ENCODE peak calls at places on chromosome 11, in six cellular contexts. U is heart left ventricle; Q is right atrium auricular region; Z is fibroblast of lung; Y is testis; S is CD8-positive, alpha-beta T cell. X is an unnamed sample. For H3K4me1, the result is how much of the 10 kb centered on the place peaks cover.

GRCh38 chr11:32987851-32988250 is 27.8 kb upstream of the DEPDC7 start:
- DNase-seq in U (no peak), Q (no peak), Z (no peak), Y (no peak), S (no peak), X (no peak)

GRCh38 chr11:83070878-83071640 is 638 bp downstream of the RAB30 start:
- DNase-seq in U (peak), Q (peak), Z (peak), Y (peak), S (peak), X (peak)

GRCh38 chr11:3237119-3237518 is 4.9 kb upstream of the MRGPRE start:
- DNase-seq in U (no peak), Q (no peak), Z (no peak), Y (no peak), S (no peak), X (no peak)

GRCh38 chr11:48107188-48107704 is 109.4 kb upstream of the OR4B1 start:
- DNase-seq in U (no peak), Q (peak), Z (no peak), Y (no peak), S (no peak), X (no peak)

GRCh38 chr11:92070026-92070889 is 154.4 kb upstream of the FAT3 start:
- DNase-seq in U (no peak), Q (no peak), Z (peak), Y (no peak), S (no peak), X (no peak)

GRCh38 chr11:31786996-31787685 is 24.0 kb downstream of the PAX6 start:
- DNase-seq in U (no peak), Q (no peak), Z (no peak), Y (no peak), S (no peak), X (no peak)

GRCh38 chr11:35617687-35618496 is at the start of gene FJX1:
- DNase-seq in U (peak), Q (peak), Z (peak), Y (peak), S (no peak), X (peak)

GRCh38 chr11:47331454-47332302 is 20.8 kb downstream of the MYBPC3 start:
- DNase-seq in U (no peak), Q (no peak), Z (no peak), Y (no peak), S (no peak), X (no peak)

GRCh38 chr11:45078236-45079074 is 68.0 kb upstream of the PRDM11 start:
- DNase-seq in U (no peak), Q (no peak), Z (peak), Y (no peak), S (no peak), X (no peak)

GRCh38 chr11:33161120-33162005 is at the start of gene CSTF3:
- DNase-seq in U (peak), Q (peak), Z (peak), Y (peak), S (peak), X (peak)

GRCh38 chr11:13261600-13262061 is 16.0 kb upstream of the BMAL1 start:
- DNase-seq in U (no peak), Q (no peak), Z (peak), Y (no peak), S (no peak), X (no peak)

GRCh38 chr11:3203221-3204043 is 15.2 kb downstream of the MRGPRG start:
- DNase-seq in U (no peak), Q (no peak), Z (no peak), Y (no peak), S (no peak), X (peak)

GRCh38 chr11:93474122-93474521 is 69.1 kb downstream of the SMCO4 start:
- DNase-seq in U (no peak), Q (no peak), Z (no peak), Y (no peak), S (no peak), X (no peak)

GRCh38 chr11:39236916-39237315 is 2222.5 kb downstream of the LRRC4C start:
- DNase-seq in U (no peak), Q (no peak), Z (no peak), Y (no peak), S (no peak), X (no peak)

GRCh38 chr11:28767574-28767973 is 659.4 kb downstream of the METTL15 start:
- DNase-seq in U (no peak), Q (no peak), Z (no peak), Y (no peak), S (no peak), X (no peak)

GRCh38 chr11:105790841-105791240 is 181.0 kb downstream of the GRIA4 start:
- DNase-seq in U (no peak), Q (no peak), Z (no peak), Y (no peak), S (no peak), X (no peak)

GRCh38 chr11:111331711-111332479 is 33.5 kb downstream of the POU2AF3 start:
- DNase-seq in U (no peak), Q (no peak), Z (peak), Y (no peak), S (no peak), X (no peak)

GRCh38 chr11:114180301-114181055 is 115.7 kb upstream of the NNMT start:
- DNase-seq in U (peak), Q (no peak), Z (peak), Y (peak), S (no peak), X (peak)

GRCh38 chr11:44564653-44565007 is 833 bp upstream of the CD82 start:
- DNase-seq in U (peak), Q (peak), Z (peak), Y (peak), S (no peak), X (peak)

GRCh38 chr11:130606781-130607511 is 158.5 kb downstream of the ADAMTS15 start:
- DNase-seq in U (no peak), Q (peak), Z (peak), Y (peak), S (no peak), X (no peak)

GRCh38 chr11:79510948-79511347 is 70.1 kb upstream of the TENM4 start:
- DNase-seq in U (no peak), Q (no peak), Z (no peak), Y (no peak), S (no peak), X (no peak)

GRCh38 chr11:122202161-122202950 is 86.3 kb upstream of the BLID start:
- DNase-seq in U (no peak), Q (no peak), Z (peak), Y (peak), S (no peak), X (no peak)

GRCh38 chr11:65879622-65880021 is at the start of gene CTSW:
- DNase-seq in U (no peak), Q (no peak), Z (no peak), Y (no peak), S (peak), X (peak)

GRCh38 chr11:74001822-74002286 is 7.0 kb downstream of the UCP3 start:
- DNase-seq in U (no peak), Q (no peak), Z (no peak), Y (no peak), S (no peak), X (no peak)

GRCh38 chr11:122668562-122669090 is 13.1 kb downstream of the UBASH3B start:
- DNase-seq in U (no peak), Q (no peak), Z (peak), Y (no peak), S (no peak), X (no peak)

GRCh38 chr11:67665537-67666302 is 8.7 kb downstream of the ALDH3B2 start:
- DNase-seq in U (no peak), Q (no peak), Z (no peak), Y (peak), S (no peak), X (peak)

GRCh38 chr11:12827929-12828812 is 153.9 kb downstream of the TEAD1 start:
- DNase-seq in U (peak), Q (no peak), Z (peak), Y (peak), S (no peak), X (no peak)

GRCh38 chr11:102546923-102547471 is 16.4 kb upstream of the MMP7 start:
- DNase-seq in U (no peak), Q (no peak), Z (no peak), Y (no peak), S (no peak), X (no peak)

GRCh38 chr11:131638889-131639288 is 268.5 kb downstream of the NTM start:
- DNase-seq in U (no peak), Q (peak), Z (no peak), Y (no peak), S (no peak), X (no peak)

GRCh38 chr11:118789501-118790356 is 1.2 kb downstream of the DDX6 start:
- DNase-seq in U (peak), Q (no peak), Z (peak), Y (no peak), S (peak), X (no peak)

GRCh38 chr11:116641561-116642045 is 131.2 kb downstream of the BUD13 start:
- DNase-seq in U (peak), Q (no peak), Z (no peak), Y (peak), S (no peak), X (no peak)

GRCh38 chr11:124745270-124745834 is 5.6 kb downstream of the NRGN start:
- DNase-seq in U (no peak), Q (no peak), Z (no peak), Y (no peak), S (no peak), X (no peak)

GRCh38 chr11:124748100-124748418 is 4.0 kb downstream of the VSIG2 start:
- DNase-seq in U (no peak), Q (no peak), Z (no peak), Y (no peak), S (no peak), X (no peak)

GRCh38 chr11:124747406-124748099 is 4.5 kb downstream of the VSIG2 start:
- DNase-seq in U (no peak), Q (no peak), Z (no peak), Y (no peak), S (no peak), X (no peak)

GRCh38 chr11:124745835-124746620 is 6.0 kb downstream of the VSIG2 start:
- DNase-seq in U (no peak), Q (no peak), Z (no peak), Y (no peak), S (peak), X (no peak)

DNA sequence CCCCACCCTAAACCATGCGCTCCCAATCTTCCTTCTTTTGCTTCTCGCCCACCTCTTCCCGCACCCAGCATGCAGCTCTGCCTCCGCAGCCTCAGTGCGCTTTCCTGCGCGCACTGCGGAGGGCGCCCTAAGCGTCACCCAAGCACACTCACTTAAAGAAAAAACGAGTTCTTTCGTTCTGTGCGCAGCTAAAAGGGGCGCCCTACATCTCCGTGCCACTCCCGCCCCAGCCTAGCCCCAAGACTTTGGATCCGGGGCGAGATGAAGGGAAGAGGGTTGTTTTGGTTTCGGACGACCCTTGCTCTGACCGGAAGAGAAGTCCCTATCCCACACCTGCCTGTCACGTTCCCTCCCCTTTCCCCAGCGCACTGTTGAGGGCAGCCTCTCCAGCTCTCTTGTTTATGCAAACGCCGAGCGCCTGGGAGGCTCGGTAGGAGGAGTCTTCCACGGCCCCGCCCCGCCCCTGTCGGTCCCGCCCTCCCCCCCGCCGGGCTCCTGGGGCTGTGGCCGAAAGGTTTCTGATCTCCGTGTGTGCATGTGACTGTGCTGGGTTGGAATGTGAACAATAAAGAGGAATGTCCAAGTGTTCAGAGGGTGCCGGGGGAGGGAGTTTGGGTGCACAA is 5.3 kb downstream of the VSIG2 start:
- DNase-seq in U (peak), Q (peak), Z (peak), Y (peak), S (peak), X (peak)
- TF ChIP-seq CTCF in U (peak), Q (no peak), Z (peak), Y (no peak), S (peak), X (no peak)

DNA sequence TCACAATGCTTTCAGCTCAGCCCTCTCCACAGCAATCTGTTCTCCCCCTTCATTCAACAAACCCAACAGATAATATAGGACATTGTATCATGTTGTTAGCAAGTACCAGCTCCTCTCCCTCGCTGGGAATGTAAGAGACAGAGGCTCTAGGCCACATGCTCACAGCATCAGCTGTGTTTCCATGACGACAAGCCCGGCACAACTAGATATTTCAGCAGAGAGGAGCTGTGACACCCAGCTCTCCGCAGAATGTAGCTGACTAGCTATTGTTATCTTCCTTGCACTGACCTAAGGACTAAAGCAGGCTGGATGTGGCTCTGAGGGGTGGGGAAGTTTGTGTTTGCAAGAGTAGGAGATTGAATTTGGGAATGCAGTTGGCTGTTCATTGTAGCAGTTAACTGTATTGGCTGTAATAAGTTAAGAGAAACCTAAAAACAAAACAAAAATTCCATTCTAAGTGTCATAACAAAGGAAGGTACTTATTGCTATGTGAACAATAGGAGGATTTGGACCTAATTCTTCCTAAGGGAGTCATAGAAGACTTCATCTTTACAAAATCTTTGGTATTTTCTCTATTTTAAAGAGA is 28.0 kb upstream of the RRAS2 start:
- DNase-seq in U (peak), Q (peak), Z (peak), Y (peak), S (no peak), X (no peak)
- H3K27ac ChIP-seq in U (no peak), Q (peak), Z (no peak), Y (no peak), S (no peak), X (no peak)

GRCh38 chr11:1884123-1884415 is 7.6 kb downstream of the PRR33 start:
- DNase-seq in U (no peak), Q (no peak), Z (no peak), Y (no peak), S (no peak), X (no peak)
- H3K4me1 ChIP-seq in U (under half), Q (under half), Z (under half), Y (under half), S (under half), X (under half)

DNA sequence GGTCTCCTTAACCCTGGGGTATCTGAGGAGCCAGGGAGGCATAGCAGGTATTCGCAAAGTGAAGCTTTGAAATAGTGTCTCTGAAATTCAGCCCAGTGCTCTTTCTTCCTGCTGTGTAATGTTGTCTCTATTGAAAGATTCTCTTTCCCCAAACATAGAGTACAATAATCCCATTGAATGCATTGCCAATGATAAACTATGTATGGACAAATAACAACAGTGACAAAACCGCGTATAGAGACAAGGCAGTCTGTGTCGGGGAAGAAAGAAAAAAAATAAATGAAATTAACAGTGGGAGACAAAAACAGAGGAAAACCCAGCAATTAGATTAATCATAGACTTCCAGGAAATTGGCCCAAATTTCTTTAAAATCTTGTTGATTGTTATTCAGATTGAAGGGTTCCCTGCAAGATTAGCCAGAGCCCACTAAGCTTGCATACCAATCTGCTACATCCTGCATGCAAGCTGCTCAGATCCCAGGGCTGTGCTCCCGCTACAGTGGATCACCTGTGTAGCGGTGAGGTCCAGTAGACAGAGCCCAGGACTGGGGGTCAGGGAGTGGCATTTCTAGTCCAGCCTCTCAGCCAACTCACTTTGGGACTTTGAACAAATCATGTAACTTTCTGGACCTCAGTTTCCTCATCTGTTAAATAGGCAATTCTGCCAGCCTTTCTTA is 492.8 kb downstream of the INSC start:
- DNase-seq in U (no peak), Q (no peak), Z (no peak), Y (no peak), S (no peak), X (no peak)
- TF ChIP-seq CTCF in U (no peak), Q (no peak), Z (no peak), Y (no peak), S (no peak), X (no peak)

GRCh38 chr11:59173964-59174663 is 2.2 kb downstream of the DTX4 start:
- DNase-seq in U (no peak), Q (no peak), Z (no peak), Y (no peak), S (no peak), X (peak)

GRCh38 chr11:59174664-59175033 is 2.7 kb downstream of the DTX4 start:
- DNase-seq in U (no peak), Q (no peak), Z (no peak), Y (no peak), S (no peak), X (no peak)

GRCh38 chr11:59171508-59172322 is at the start of gene DTX4:
- DNase-seq in U (peak), Q (peak), Z (peak), Y (peak), S (peak), X (peak)

GRCh38 chr11:59173080-59173963 is 1.4 kb downstream of the DTX4 start:
- DNase-seq in U (peak), Q (no peak), Z (no peak), Y (peak), S (no peak), X (peak)

GRCh38 chr11:59172345-59173079 is 580 bp downstream of the DTX4 start:
- DNase-seq in U (no peak), Q (no peak), Z (no peak), Y (peak), S (peak), X (peak)
- H3K27ac ChIP-seq in U (peak), Q (peak), Z (peak), Y (peak), S (no peak), X (peak)

GRCh38 chr11:63767415-63768231 is 952 bp downstream of the ZFTA start:
- DNase-seq in U (peak), Q (peak), Z (peak), Y (peak), S (peak), X (no peak)

GRCh38 chr11:63764201-63764711 is 4.3 kb downstream of the ZFTA start:
- DNase-seq in U (peak), Q (no peak), Z (no peak), Y (no peak), S (no peak), X (no peak)

GRCh38 chr11:63764712-63765631 is 3.6 kb downstream of the ZFTA start:
- DNase-seq in U (no peak), Q (no peak), Z (peak), Y (peak), S (no peak), X (no peak)

GRCh38 chr11:63766501-63767270 is 1.9 kb downstream of the ZFTA start:
- DNase-seq in U (peak), Q (no peak), Z (no peak), Y (no peak), S (no peak), X (no peak)

DNA sequence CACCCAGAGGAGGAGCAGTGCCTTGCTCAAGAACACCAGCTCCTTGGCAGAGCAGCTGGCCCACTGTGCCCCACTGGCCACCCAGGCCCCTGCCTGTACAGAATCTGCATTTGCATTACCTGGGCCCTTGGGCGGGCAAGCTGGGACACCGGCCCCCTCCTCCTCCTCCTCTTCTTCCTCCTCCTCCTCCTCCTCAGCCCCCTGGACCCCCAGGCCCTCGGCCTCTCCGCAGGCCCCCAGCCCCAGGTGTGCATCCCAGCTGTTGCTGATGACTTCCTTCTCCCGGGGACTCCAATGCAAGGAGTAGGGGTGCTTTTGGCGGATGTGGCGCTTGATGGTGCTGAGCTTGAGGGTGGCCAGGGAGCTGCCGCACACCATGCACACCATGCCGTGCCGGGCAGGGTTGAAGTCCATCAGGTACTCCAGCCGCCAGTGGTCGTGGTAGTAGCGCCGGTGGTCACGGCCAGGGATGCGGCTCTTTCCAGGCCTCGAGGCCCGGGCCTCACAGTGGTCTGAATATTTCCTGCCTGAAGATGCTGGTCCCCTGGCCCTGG is 2.8 kb downstream of the ZFTA start:
- DNase-seq in U (no peak), Q (no peak), Z (no peak), Y (no peak), S (no peak), X (no peak)
- H3K4me1 ChIP-seq in U (under half), Q (under half), Z (under half), Y (under half), S (under half), X (under half)